ENCODE peak calls at places on chromosome 3, in ten cellular contexts. C is A673, L is fibroblast of lung, X is HCT116, P is endothelial cell of umbilical vein, B is neural progenitor cell, S is astrocyte, O is keratinocyte, F is HepG2, V is PC-3. K is an unnamed sample.
A peak's percentile ranks its signal among the peaks of the same experiment; 100 is the strongest.

GRCh38 chr3:100210777-100211145 is 50.0 kb upstream of the TBC1D23 start:
- DNase-seq in X (no peak), P (peak; percentile 83), F (no peak), V (no peak), L (peak; percentile 91), C (peak; percentile 78), O (no peak), S (peak; percentile 91), B (no peak), K (peak; percentile 88)

GRCh38 chr3:184155644-184156521 is 706 bp downstream of the DVL3 start:
- DNase-seq in V (peak; percentile 33), O (no peak), S (no peak), P (peak; percentile 55), X (no peak), B (peak; percentile 62), F (peak; percentile 68), L (peak; percentile 42), C (peak; percentile 48), K (peak; percentile 61)

GRCh38 chr3:62046326-62046725 is 327.0 kb downstream of the FEZF2 start:
- DNase-seq in B (no peak), F (no peak), X (no peak), P (no peak), C (no peak), O (no peak), V (no peak), L (peak; percentile 70), S (peak; percentile 56), K (no peak)

GRCh38 chr3:152300029-152300764 is 31.5 kb downstream of the MBNL1 start:
- DNase-seq in L (no peak), C (no peak), B (no peak), F (no peak), V (no peak), O (no peak), X (no peak), S (no peak), P (no peak), K (no peak)

GRCh38 chr3:15065550-15066007 is 464 bp upstream of the MRPS25 start:
- DNase-seq in F (no peak), V (no peak), X (no peak), B (no peak), L (no peak), C (no peak), S (no peak), O (no peak), P (no peak), K (peak; percentile 20)

GRCh38 chr3:118884748-118885206 is 149.9 kb downstream of the IGSF11 start:
- DNase-seq in X (peak; percentile 23), B (peak; percentile 76), F (peak; percentile 18), V (peak; percentile 77), L (peak; percentile 20), P (peak; percentile 52), C (peak; percentile 66), O (no peak), S (peak; percentile 14), K (peak; percentile 74)

GRCh38 chr3:112794622-112795172 is 52.0 kb downstream of the CD200R1L start:
- DNase-seq in F (no peak), S (no peak), C (no peak), P (peak; percentile 91), O (no peak), B (no peak), X (no peak), L (no peak), V (no peak), K (no peak)

GRCh38 chr3:133038731-133039398 is 674 bp downstream of the TMEM108 start:
- DNase-seq in X (no peak), C (no peak), B (peak; percentile 88), F (no peak), L (peak; percentile 2), O (no peak), S (no peak), V (no peak), P (no peak), K (peak; percentile 76)

GRCh38 chr3:191139771-191140170 is 59.3 kb upstream of the OSTN start:
- DNase-seq in S (no peak), F (no peak), O (no peak), P (no peak), B (no peak), L (no peak), C (peak; percentile 5), X (no peak), V (no peak), K (no peak)

GRCh38 chr3:191133359-191133758 is 65.7 kb upstream of the OSTN start:
- DNase-seq in C (no peak), L (no peak), F (no peak), O (no peak), P (no peak), S (no peak), X (no peak), V (no peak), B (no peak), K (no peak)

GRCh38 chr3:191138937-191139336 is 60.1 kb upstream of the OSTN start:
- DNase-seq in S (no peak), V (no peak), X (no peak), O (no peak), B (no peak), C (no peak), L (no peak), F (no peak), P (peak; percentile 6), K (no peak)

GRCh38 chr3:191135175-191135574 is 63.9 kb upstream of the OSTN start:
- DNase-seq in C (no peak), S (no peak), O (no peak), V (no peak), P (no peak), B (no peak), L (no peak), F (no peak), X (no peak), K (no peak)

GRCh38 chr3:191136347-191136746 is 62.7 kb upstream of the OSTN start:
- DNase-seq in S (no peak), O (no peak), V (peak; percentile 68), L (peak; percentile 16), C (peak; percentile 72), B (no peak), P (peak; percentile 63), F (peak; percentile 18), X (peak; percentile 23), K (peak; percentile 61)
- TF ChIP-seq CTCF in S (peak; percentile 49), O (no peak), V (peak; percentile 80), L (peak; percentile 34), C (peak; percentile 72), B (peak; percentile 35), P (peak; percentile 30), F (peak; percentile 54), X (peak; percentile 42), K (peak; percentile 68)

GRCh38 chr3:186614597-186615483 is 2.0 kb downstream of the AHSG start:
- DNase-seq in C (peak; percentile 94), F (peak; percentile 70), L (peak; percentile 42), X (peak; percentile 62), S (peak; percentile 25), B (peak; percentile 79), O (peak; percentile 42), P (peak; percentile 78), V (peak; percentile 90), K (peak; percentile 88)
- TF ChIP-seq EZH2 in C (no peak), F (no peak), L (no peak), X (no peak), S (no peak), B (no peak), O (no peak), P (no peak), V (no peak), K (no peak)

GRCh38 chr3:168094877-168095610 is 680 bp downstream of the GOLIM4 start:
- DNase-seq in P (peak; percentile 72), X (peak; percentile 33), V (peak; percentile 74), L (peak; percentile 70), O (no peak), F (peak; percentile 75), B (peak; percentile 82), C (peak; percentile 68), S (peak; percentile 52), K (peak; percentile 81)
- TF ChIP-seq CTCF in P (peak; percentile 16), X (peak; percentile 32), V (peak; percentile 37), L (peak; percentile 16), O (peak; percentile 13), F (peak; percentile 35), B (peak; percentile 32), C (peak; percentile 25), S (peak; percentile 11), K (no peak)

GRCh38 chr3:160755776-160756304 is at the start of gene PPM1L:
- DNase-seq in V (peak; percentile 45), C (peak; percentile 67), F (no peak), O (no peak), B (peak; percentile 89), S (peak; percentile 25), X (peak; percentile 7), P (peak; percentile 53), L (peak; percentile 56), K (peak; percentile 52)
- TF ChIP-seq EZH2 in V (no peak), C (no peak), F (no peak), O (no peak), B (peak; percentile 43), S (no peak), X (no peak), P (no peak), L (no peak), K (no peak)